ENCODE peak calls at places on chromosomes 6 and 20, in seven cellular contexts. W is astrocyte of the hippocampus; N is posterior vena cava; Y is pons; O is activated CD8-positive, alpha-beta memory T cell treated with anti-CD3 and anti-CD28 coated beads, Interleukin-2, amount 10 ng/mL, durations not matched to agents 7 days and 5 days; M is aorta; V is activated naive CD4-positive, alpha-beta T cell. I is an unnamed sample.

GRCh38 chr6:126618639-126619331 is 278.9 kb downstream of the CENPW start:
- DNase-seq in W (no peak), N (no peak), Y (no peak), O (no peak), M (no peak), V (no peak), I (no peak)

GRCh38 chr6:134551245-134551960 is 233.5 kb upstream of the SGK1 start:
- DNase-seq in W (peak), N (no peak), Y (no peak), O (no peak), M (no peak), V (no peak), I (no peak)

GRCh38 chr20:63186528-63187316 is 29.2 kb downstream of the YTHDF1 start:
- DNase-seq in W (no peak), N (no peak), Y (no peak), O (no peak), M (no peak), V (no peak), I (no peak)

GRCh38 chr20:3483784-3484183 is 13.0 kb downstream of the ATRN start:
- DNase-seq in W (no peak), N (no peak), Y (no peak), O (no peak), M (no peak), V (no peak), I (no peak)

GRCh38 chr20:45752747-45753146 is 30.6 kb downstream of the SPINT4 start:
- DNase-seq in W (no peak), N (no peak), Y (no peak), O (no peak), M (no peak), V (no peak), I (no peak)

GRCh38 chr6:148289153-148289552 is 53.5 kb upstream of the SASH1 start:
- DNase-seq in W (no peak), N (no peak), Y (no peak), O (no peak), M (no peak), V (no peak), I (no peak)

GRCh38 chr6:151063339-151063738 is 176.4 kb upstream of the AKAP12 start:
- DNase-seq in W (peak), N (no peak), Y (no peak), O (no peak), M (no peak), V (no peak), I (no peak)

GRCh38 chr6:165573671-165574070 is 89.4 kb downstream of the PDE10A start:
- DNase-seq in W (peak), N (no peak), Y (peak), O (no peak), M (peak), V (no peak), I (peak)

GRCh38 chr6:39003072-39003471 is 45.5 kb upstream of the GLP1R start:
- DNase-seq in W (no peak), N (no peak), Y (no peak), O (no peak), M (no peak), V (no peak), I (no peak)

GRCh38 chr6:116280161-116280959 is 630 bp upstream of the TSPYL1 start:
- DNase-seq in W (peak), N (no peak), Y (peak), O (no peak), M (no peak), V (no peak), I (peak)

GRCh38 chr6:163120223-163120622 is 294.3 kb upstream of the QKI start:
- DNase-seq in W (no peak), N (no peak), Y (no peak), O (no peak), M (no peak), V (no peak), I (no peak)

GRCh38 chr6:158660331-158660730 is 10.5 kb downstream of the SYTL3 start:
- DNase-seq in W (no peak), N (no peak), Y (no peak), O (peak), M (no peak), V (peak), I (no peak)

GRCh38 chr6:166530211-166531045 is 56.0 kb downstream of the RAMACL start:
- DNase-seq in W (peak), N (no peak), Y (no peak), O (no peak), M (no peak), V (no peak), I (no peak)

GRCh38 chr6:150549577-150550184 is 50.0 kb upstream of the PLEKHG1 start:
- DNase-seq in W (peak), N (no peak), Y (no peak), O (no peak), M (no peak), V (no peak), I (no peak)

GRCh38 chr6:90484392-90484791 is 102.5 kb downstream of the MAP3K7 start:
- DNase-seq in W (no peak), N (no peak), Y (no peak), O (no peak), M (no peak), V (no peak), I (no peak)